ENCODE peak calls at places on chromosomes 4 and X, in six cellular contexts. O is H1, K is GM12878, A is SK-N-SH, C is HepG2, X is IMR-90. N is an unnamed sample.

GRCh38 chr4:132299866-132300265 is 849.2 kb upstream of the PCDH10 start:
- DNase-seq in O (no peak), K (no peak), A (no peak), C (no peak), X (no peak), N (no peak)

GRCh38 chr4:124275-125081 is at the start of gene ZNF718:
- DNase-seq in O (peak), K (peak), A (peak), C (no peak), X (peak), N (peak)

GRCh38 chrX:18683027-18683426 is 11.1 kb upstream of the RS1 start:
- DNase-seq in O (no peak), K (peak), A (no peak), C (no peak), X (no peak), N (no peak)

GRCh38 chr4:7970031-7970946 is 30.6 kb upstream of the AFAP1 start:
- DNase-seq in O (no peak), K (no peak), A (peak), C (peak), X (peak), N (no peak)

GRCh38 chrX:40058719-40059118 is 39.0 kb downstream of the BCOR start:
- DNase-seq in O (no peak), K (no peak), A (no peak), C (no peak), X (no peak), N (no peak)

GRCh38 chr4:113683143-113683542 is 78.4 kb downstream of the CAMK2D start:
- DNase-seq in O (no peak), K (peak), A (no peak), C (no peak), X (no peak), N (no peak)

GRCh38 chr4:102684605-102685052 is 76.1 kb downstream of the MANBA start:
- DNase-seq in O (no peak), K (peak), A (no peak), C (no peak), X (peak), N (no peak)

GRCh38 chr4:169583563-169583962 is 28.8 kb downstream of the NEK1 start:
- DNase-seq in O (no peak), K (no peak), A (no peak), C (no peak), X (peak), N (no peak)

GRCh38 chrX:155747520-155747919 is 133.6 kb upstream of the VAMP7 start:
- DNase-seq in O (no peak), K (no peak), A (no peak), C (no peak), X (no peak), N (no peak)

GRCh38 chrX:48504261-48504660 is 4.5 kb upstream of the PORCN start:
- DNase-seq in O (no peak), K (no peak), A (no peak), C (no peak), X (no peak), N (no peak)

GRCh38 chr4:118280501-118281218 is 72.1 kb downstream of the PRSS12 start:
- DNase-seq in O (no peak), K (peak), A (peak), C (peak), X (peak), N (peak)

GRCh38 chr4:93786149-93786548 is 42.4 kb upstream of the ATOH1 start:
- DNase-seq in O (no peak), K (no peak), A (no peak), C (no peak), X (no peak), N (no peak)
- H2AFZ ChIP-seq in O (no peak), K (no peak), A (no peak), C (no peak), X (no peak), N (no peak)

DNA sequence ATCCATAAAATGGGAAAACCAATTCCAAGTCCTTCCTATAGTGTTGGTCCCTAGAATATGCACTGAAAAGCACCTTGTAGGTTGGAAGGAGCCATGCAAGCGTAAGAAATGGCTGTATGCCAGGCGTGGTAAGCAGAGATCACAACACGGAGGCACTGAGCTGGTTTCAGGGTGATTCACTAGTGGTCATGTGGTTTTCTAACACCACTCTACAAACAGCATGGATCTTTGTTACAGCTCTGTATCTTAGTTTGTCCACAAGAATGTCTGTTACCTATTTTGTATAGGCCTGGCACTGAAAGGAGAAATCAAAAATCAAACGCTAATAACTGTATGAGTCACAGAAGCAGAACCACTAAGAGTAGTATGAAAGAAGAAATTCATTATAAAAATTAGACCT is 71.9 kb downstream of the MAGEB17 start:
- DNase-seq in O (no peak), K (peak), A (no peak), C (no peak), X (peak), N (no peak)
- TF ChIP-seq USF2 in O (no peak), K (no peak), A (no peak), C (no peak), X (peak), N (no peak)

GRCh38 chr4:140152015-140152703 is 1.8 kb downstream of the MAML3 start:
- DNase-seq in O (no peak), K (no peak), A (peak), C (no peak), X (no peak), N (peak)

GRCh38 chr4:140150636-140150885 is 3.4 kb downstream of the MAML3 start:
- DNase-seq in O (no peak), K (no peak), A (no peak), C (no peak), X (no peak), N (no peak)

GRCh38 chr4:140151700-140152014 is 2.3 kb downstream of the MAML3 start:
- DNase-seq in O (peak), K (no peak), A (peak), C (peak), X (peak), N (peak)

GRCh38 chr4:140149851-140150635 is 3.9 kb downstream of the MAML3 start:
- DNase-seq in O (no peak), K (no peak), A (peak), C (no peak), X (peak), N (peak)

DNA sequence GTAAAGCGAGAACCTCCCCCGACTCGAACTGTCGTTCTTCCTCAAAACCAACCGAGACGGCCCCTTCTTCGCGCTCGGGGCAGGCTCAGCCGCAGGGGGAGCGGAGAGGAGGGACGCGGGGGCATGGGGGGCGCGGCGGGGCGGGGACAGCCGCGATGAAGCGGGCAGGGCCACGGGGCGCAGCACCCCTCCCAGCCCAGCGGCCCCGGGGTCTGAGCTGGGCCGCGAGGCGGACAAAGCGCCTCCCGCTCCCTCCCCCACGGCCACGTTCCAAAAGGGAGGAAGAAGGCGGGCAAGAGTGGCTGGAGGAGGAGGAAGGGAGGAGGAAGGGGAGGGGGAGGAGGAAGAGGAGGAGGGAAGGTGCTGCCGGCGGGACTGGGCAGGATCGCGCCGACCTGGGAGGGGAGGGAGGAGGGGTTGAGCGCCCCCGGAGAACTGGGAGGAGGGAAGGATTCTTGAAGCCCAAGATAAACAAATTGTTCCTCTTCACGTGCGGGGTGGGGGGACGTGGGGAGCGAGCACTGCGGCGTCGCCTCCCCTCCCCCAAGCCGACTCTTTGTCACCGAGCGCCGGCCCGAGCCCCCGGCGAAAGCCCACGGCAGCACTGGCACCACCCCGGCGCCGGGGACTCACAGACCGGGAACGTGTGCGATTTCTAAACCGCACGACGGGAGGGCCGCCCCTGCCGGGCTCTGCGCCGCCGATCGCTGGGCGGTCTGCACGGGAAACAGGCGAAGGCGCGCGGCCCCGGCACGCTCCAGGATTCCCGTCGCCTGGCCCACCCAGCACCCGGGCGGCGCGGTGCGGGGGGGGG is 2.9 kb downstream of the MAML3 start:
- DNase-seq in O (peak), K (no peak), A (peak), C (no peak), X (peak), N (peak)
- H2AFZ ChIP-seq in O (no peak), K (no peak), A (peak), C (no peak), X (peak), N (peak)

DNA sequence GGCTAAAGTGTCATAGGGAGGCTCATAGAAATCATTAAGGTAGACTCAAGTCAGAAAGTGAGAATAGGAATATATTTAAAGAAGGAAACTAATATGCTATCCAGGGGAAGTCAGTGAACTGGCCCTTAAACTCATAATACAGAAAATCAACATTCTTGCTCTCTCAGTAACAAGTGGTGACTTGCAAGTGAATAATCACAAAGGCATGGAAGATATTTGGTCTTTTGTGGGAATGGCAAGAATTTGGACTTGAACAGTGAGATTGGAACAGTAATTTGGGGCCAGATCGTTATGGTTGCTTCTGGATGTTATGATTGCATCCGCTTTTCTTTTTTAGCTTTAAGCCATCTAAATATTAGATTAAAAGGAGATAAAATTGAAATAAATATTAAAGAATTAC is 103.8 kb downstream of the TBC1D19 start:
- DNase-seq in O (no peak), K (no peak), A (no peak), C (no peak), X (peak), N (no peak)
- TF ChIP-seq USF2 in O (no peak), K (no peak), A (no peak), C (no peak), X (no peak), N (no peak)

N was measured in K562.